ENCODE peak calls at places on chromosomes 7 and 10, in ten cellular contexts. One of them, this sample, is unnamed.
A peak's percentile ranks its signal among the peaks of the same experiment; 100 is the strongest.

GRCh38 chr7:83347836-83348482 is 185.3 kb upstream of the PCLO start:
- DNase-seq in naive thymus-derived CD4-positive, alpha-beta T cell: no peak
- DNase-seq in cardiac muscle cell: peak; percentile 50
- DNase-seq in prostate gland: no peak
- DNase-seq in OCI-LY7: no peak
- DNase-seq in right lobe of liver: no peak
- DNase-seq in Caco-2: peak; percentile 81
- DNase-seq in pancreas: no peak
- DNase-seq in lower lobe of right lung: no peak
- DNase-seq in stomach: no peak
- DNase-seq in this sample: no peak

GRCh38 chr10:132703305-132704007 is 82.5 kb downstream of the NKX6-2 start:
- DNase-seq in naive thymus-derived CD4-positive, alpha-beta T cell: no peak
- DNase-seq in cardiac muscle cell: no peak
- DNase-seq in prostate gland: no peak
- DNase-seq in OCI-LY7: no peak
- DNase-seq in right lobe of liver: peak; percentile 36
- DNase-seq in Caco-2: peak; percentile 19
- DNase-seq in pancreas: peak; percentile 28
- DNase-seq in lower lobe of right lung: peak; percentile 21
- DNase-seq in stomach: no peak
- DNase-seq in this sample: no peak

GRCh38 chr7:130149575-130150139 is 55.5 kb downstream of the TMEM209 start:
- DNase-seq in naive thymus-derived CD4-positive, alpha-beta T cell: no peak
- DNase-seq in cardiac muscle cell: no peak
- DNase-seq in prostate gland: no peak
- DNase-seq in OCI-LY7: peak; percentile 31
- DNase-seq in right lobe of liver: no peak
- DNase-seq in Caco-2: no peak
- DNase-seq in pancreas: peak; percentile 88
- DNase-seq in lower lobe of right lung: no peak
- DNase-seq in stomach: peak; percentile 69
- DNase-seq in this sample: no peak

GRCh38 chr10:23174075-23174973 is 17.8 kb upstream of the PTF1A start:
- DNase-seq in naive thymus-derived CD4-positive, alpha-beta T cell: no peak
- DNase-seq in cardiac muscle cell: no peak
- DNase-seq in prostate gland: no peak
- DNase-seq in OCI-LY7: no peak
- DNase-seq in right lobe of liver: no peak
- DNase-seq in Caco-2: no peak
- DNase-seq in pancreas: peak; percentile 87
- DNase-seq in lower lobe of right lung: no peak
- DNase-seq in stomach: no peak
- DNase-seq in this sample: no peak

GRCh38 chr7:42084263-42084662 is 152.7 kb downstream of the GLI3 start:
- DNase-seq in naive thymus-derived CD4-positive, alpha-beta T cell: no peak
- DNase-seq in cardiac muscle cell: no peak
- DNase-seq in prostate gland: no peak
- DNase-seq in OCI-LY7: no peak
- DNase-seq in right lobe of liver: no peak
- DNase-seq in Caco-2: no peak
- DNase-seq in pancreas: no peak
- DNase-seq in lower lobe of right lung: no peak
- DNase-seq in stomach: no peak
- DNase-seq in this sample: no peak

GRCh38 chr10:45433716-45434469 is 59.9 kb downstream of the ALOX5 start:
- DNase-seq in naive thymus-derived CD4-positive, alpha-beta T cell: no peak
- DNase-seq in cardiac muscle cell: no peak
- DNase-seq in prostate gland: no peak
- DNase-seq in OCI-LY7: no peak
- DNase-seq in right lobe of liver: no peak
- DNase-seq in Caco-2: no peak
- DNase-seq in pancreas: no peak
- DNase-seq in lower lobe of right lung: no peak
- DNase-seq in stomach: no peak
- DNase-seq in this sample: no peak

GRCh38 chr7:30327813-30328212 is 43.4 kb downstream of the ZNRF2 start:
- DNase-seq in naive thymus-derived CD4-positive, alpha-beta T cell: no peak
- DNase-seq in cardiac muscle cell: no peak
- DNase-seq in prostate gland: no peak
- DNase-seq in OCI-LY7: no peak
- DNase-seq in right lobe of liver: no peak
- DNase-seq in Caco-2: no peak
- DNase-seq in pancreas: no peak
- DNase-seq in lower lobe of right lung: no peak
- DNase-seq in stomach: no peak
- DNase-seq in this sample: no peak

GRCh38 chr7:17871815-17872533 is 68.3 kb downstream of the SNX13 start:
- DNase-seq in naive thymus-derived CD4-positive, alpha-beta T cell: no peak
- DNase-seq in cardiac muscle cell: no peak
- DNase-seq in prostate gland: no peak
- DNase-seq in OCI-LY7: no peak
- DNase-seq in right lobe of liver: no peak
- DNase-seq in Caco-2: no peak
- DNase-seq in pancreas: no peak
- DNase-seq in lower lobe of right lung: no peak
- DNase-seq in stomach: no peak
- DNase-seq in this sample: no peak

GRCh38 chr10:112246-112645 is 23.0 kb upstream of the ZMYND11 start:
- DNase-seq in naive thymus-derived CD4-positive, alpha-beta T cell: no peak
- DNase-seq in cardiac muscle cell: no peak
- DNase-seq in prostate gland: no peak
- DNase-seq in OCI-LY7: no peak
- DNase-seq in right lobe of liver: no peak
- DNase-seq in Caco-2: no peak
- DNase-seq in pancreas: no peak
- DNase-seq in lower lobe of right lung: no peak
- DNase-seq in stomach: no peak
- DNase-seq in this sample: no peak

GRCh38 chr10:116732546-116732945 is 9.8 kb downstream of the HSPA12A start:
- DNase-seq in naive thymus-derived CD4-positive, alpha-beta T cell: no peak
- DNase-seq in cardiac muscle cell: no peak
- DNase-seq in prostate gland: no peak
- DNase-seq in OCI-LY7: no peak
- DNase-seq in right lobe of liver: no peak
- DNase-seq in Caco-2: no peak
- DNase-seq in pancreas: no peak
- DNase-seq in lower lobe of right lung: no peak
- DNase-seq in stomach: no peak
- DNase-seq in this sample: no peak

GRCh38 chr10:104445359-104445758 is 91.7 kb downstream of the CFAP58 start:
- DNase-seq in naive thymus-derived CD4-positive, alpha-beta T cell: no peak
- DNase-seq in cardiac muscle cell: no peak
- DNase-seq in prostate gland: no peak
- DNase-seq in OCI-LY7: no peak
- DNase-seq in right lobe of liver: no peak
- DNase-seq in Caco-2: no peak
- DNase-seq in pancreas: no peak
- DNase-seq in lower lobe of right lung: no peak
- DNase-seq in stomach: no peak
- DNase-seq in this sample: no peak

GRCh38 chr10:25465582-25466372 is 291.0 kb downstream of the GPR158 start:
- DNase-seq in naive thymus-derived CD4-positive, alpha-beta T cell: no peak
- DNase-seq in cardiac muscle cell: no peak
- DNase-seq in prostate gland: no peak
- DNase-seq in OCI-LY7: no peak
- DNase-seq in right lobe of liver: no peak
- DNase-seq in Caco-2: no peak
- DNase-seq in pancreas: no peak
- DNase-seq in lower lobe of right lung: no peak
- DNase-seq in stomach: no peak
- DNase-seq in this sample: no peak

GRCh38 chr10:110430369-110431273 is 67.1 kb upstream of the DUSP5 start:
- DNase-seq in naive thymus-derived CD4-positive, alpha-beta T cell: no peak
- DNase-seq in cardiac muscle cell: no peak
- DNase-seq in prostate gland: no peak
- DNase-seq in OCI-LY7: no peak
- DNase-seq in right lobe of liver: no peak
- DNase-seq in Caco-2: peak; percentile 13
- DNase-seq in pancreas: no peak
- DNase-seq in lower lobe of right lung: no peak
- DNase-seq in stomach: peak; percentile 68
- DNase-seq in this sample: no peak

GRCh38 chr7:30998180-30998579 is 34.4 kb downstream of the GHRHR start:
- DNase-seq in naive thymus-derived CD4-positive, alpha-beta T cell: no peak
- DNase-seq in cardiac muscle cell: no peak
- DNase-seq in prostate gland: no peak
- DNase-seq in OCI-LY7: no peak
- DNase-seq in right lobe of liver: no peak
- DNase-seq in Caco-2: no peak
- DNase-seq in pancreas: no peak
- DNase-seq in lower lobe of right lung: no peak
- DNase-seq in stomach: no peak
- DNase-seq in this sample: no peak

GRCh38 chr10:42980553-42981357 is 96.1 kb upstream of the RET start:
- DNase-seq in naive thymus-derived CD4-positive, alpha-beta T cell: no peak
- DNase-seq in cardiac muscle cell: no peak
- DNase-seq in prostate gland: no peak
- DNase-seq in OCI-LY7: no peak
- DNase-seq in right lobe of liver: no peak
- DNase-seq in Caco-2: peak; percentile 35
- DNase-seq in pancreas: peak; percentile 25
- DNase-seq in lower lobe of right lung: no peak
- DNase-seq in stomach: peak; percentile 19
- DNase-seq in this sample: no peak

GRCh38 chr7:99562832-99563231 is 4.4 kb downstream of the ZNF655 start:
- DNase-seq in naive thymus-derived CD4-positive, alpha-beta T cell: no peak
- DNase-seq in cardiac muscle cell: no peak
- DNase-seq in prostate gland: no peak
- DNase-seq in OCI-LY7: no peak
- DNase-seq in right lobe of liver: no peak
- DNase-seq in Caco-2: peak; percentile 78
- DNase-seq in pancreas: no peak
- DNase-seq in lower lobe of right lung: no peak
- DNase-seq in stomach: no peak
- DNase-seq in this sample: peak; percentile 51

GRCh38 chr10:34313353-34313752 is 501.7 kb downstream of the PARD3 start:
- DNase-seq in naive thymus-derived CD4-positive, alpha-beta T cell: no peak
- DNase-seq in cardiac muscle cell: no peak
- DNase-seq in prostate gland: no peak
- DNase-seq in OCI-LY7: no peak
- DNase-seq in right lobe of liver: no peak
- DNase-seq in Caco-2: no peak
- DNase-seq in pancreas: no peak
- DNase-seq in lower lobe of right lung: no peak
- DNase-seq in stomach: no peak
- DNase-seq in this sample: no peak

GRCh38 chr7:93331706-93332105 is 99.5 kb downstream of the VPS50 start:
- DNase-seq in naive thymus-derived CD4-positive, alpha-beta T cell: no peak
- DNase-seq in cardiac muscle cell: no peak
- DNase-seq in prostate gland: no peak
- DNase-seq in OCI-LY7: no peak
- DNase-seq in right lobe of liver: no peak
- DNase-seq in Caco-2: no peak
- DNase-seq in pancreas: no peak
- DNase-seq in lower lobe of right lung: no peak
- DNase-seq in stomach: no peak
- DNase-seq in this sample: no peak

DNA sequence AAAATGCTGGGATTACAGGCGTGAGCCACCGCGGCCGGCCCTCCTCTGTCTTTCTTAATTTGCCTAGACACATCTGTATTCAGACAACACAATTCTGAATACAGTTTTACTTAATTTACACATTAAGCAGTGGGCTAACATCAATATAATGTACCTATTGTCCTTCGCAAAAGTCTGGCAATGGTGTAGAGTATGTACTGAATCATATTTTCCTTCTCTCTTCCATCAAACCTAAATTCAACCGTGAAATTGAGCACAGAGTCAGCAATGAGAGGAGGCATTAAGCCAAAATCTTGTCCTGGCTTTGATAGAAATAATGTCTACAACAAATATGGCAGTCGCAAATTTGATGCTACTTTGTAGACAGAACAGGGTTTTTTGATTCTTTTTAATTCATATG is 30.4 kb downstream of the FZD9 start:
- DNase-seq in naive thymus-derived CD4-positive, alpha-beta T cell: no peak
- DNase-seq in cardiac muscle cell: no peak
- DNase-seq in prostate gland: no peak
- DNase-seq in OCI-LY7: no peak
- DNase-seq in right lobe of liver: no peak
- DNase-seq in Caco-2: no peak
- DNase-seq in pancreas: no peak
- DNase-seq in lower lobe of right lung: no peak
- DNase-seq in stomach: no peak
- DNase-seq in this sample: no peak
- H3K36me3 ChIP-seq in naive thymus-derived CD4-positive, alpha-beta T cell: peaks cover 50% of the 10 kb centered on the region
- H3K36me3 ChIP-seq in cardiac muscle cell: peaks cover 88% of the 10 kb centered on the region
- H3K36me3 ChIP-seq in prostate gland: peaks cover 2% of the 10 kb centered on the region
- H3K36me3 ChIP-seq in OCI-LY7: peaks cover 100% of the 10 kb centered on the region
- H3K36me3 ChIP-seq in right lobe of liver: peaks cover 2% of the 10 kb centered on the region
- H3K36me3 ChIP-seq in Caco-2: peaks cover 5% of the 10 kb centered on the region
- H3K36me3 ChIP-seq in pancreas: no peaks in the 10 kb centered on the region
- H3K36me3 ChIP-seq in lower lobe of right lung: peaks cover 100% of the 10 kb centered on the region
- H3K36me3 ChIP-seq in stomach: peaks cover 100% of the 10 kb centered on the region
- H3K36me3 ChIP-seq in this sample: peaks cover 62% of the 10 kb centered on the region

GRCh38 chr10:74151879-74152722 is 1.1 kb downstream of the ADK start:
- DNase-seq in naive thymus-derived CD4-positive, alpha-beta T cell: no peak
- DNase-seq in cardiac muscle cell: peak; percentile 9
- DNase-seq in prostate gland: no peak
- DNase-seq in OCI-LY7: no peak
- DNase-seq in right lobe of liver: no peak
- DNase-seq in Caco-2: no peak
- DNase-seq in pancreas: no peak
- DNase-seq in lower lobe of right lung: no peak
- DNase-seq in stomach: no peak
- DNase-seq in this sample: no peak
- H3K4me1 ChIP-seq in naive thymus-derived CD4-positive, alpha-beta T cell: peaks cover 23% of the 10 kb centered on the region
- H3K4me1 ChIP-seq in cardiac muscle cell: peaks cover 36% of the 10 kb centered on the region
- H3K4me1 ChIP-seq in prostate gland: peaks cover 2% of the 10 kb centered on the region
- H3K4me1 ChIP-seq in OCI-LY7: peaks cover 35% of the 10 kb centered on the region
- H3K4me1 ChIP-seq in right lobe of liver: no peaks in the 10 kb centered on the region
- H3K4me1 ChIP-seq in Caco-2: peaks cover 14% of the 10 kb centered on the region
- H3K4me1 ChIP-seq in pancreas: peaks cover 22% of the 10 kb centered on the region
- H3K4me1 ChIP-seq in lower lobe of right lung: peaks cover 48% of the 10 kb centered on the region
- H3K4me1 ChIP-seq in stomach: peaks cover 20% of the 10 kb centered on the region
- H3K4me1 ChIP-seq in this sample: peaks cover 35% of the 10 kb centered on the region

DNA sequence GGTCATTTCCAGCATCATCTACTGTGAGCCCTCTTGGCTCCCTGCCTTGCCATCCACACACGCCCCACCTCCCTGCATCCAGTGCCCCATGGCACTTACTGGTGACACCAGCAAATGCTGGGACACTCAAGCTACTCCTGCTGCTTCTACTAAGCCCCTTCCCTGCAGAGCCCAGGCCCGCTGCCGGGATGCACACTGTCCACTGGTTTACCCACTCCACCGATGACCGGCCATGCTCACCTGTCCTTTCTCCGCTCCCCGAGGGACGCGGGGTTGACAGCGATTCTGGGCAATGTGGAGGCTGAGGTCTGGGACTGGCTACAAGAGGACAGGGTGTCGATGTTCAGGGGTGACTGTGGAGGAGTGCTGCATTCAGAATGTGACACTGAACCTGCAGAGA is 110.2 kb downstream of the DLG5 start:
- DNase-seq in naive thymus-derived CD4-positive, alpha-beta T cell: no peak
- DNase-seq in cardiac muscle cell: no peak
- DNase-seq in prostate gland: no peak
- DNase-seq in OCI-LY7: no peak
- DNase-seq in right lobe of liver: no peak
- DNase-seq in Caco-2: no peak
- DNase-seq in pancreas: no peak
- DNase-seq in lower lobe of right lung: peak; percentile 45
- DNase-seq in stomach: no peak
- DNase-seq in this sample: no peak
- H3K36me3 ChIP-seq in naive thymus-derived CD4-positive, alpha-beta T cell: no peaks in the 10 kb centered on the region
- H3K36me3 ChIP-seq in cardiac muscle cell: peaks cover 52% of the 10 kb centered on the region
- H3K36me3 ChIP-seq in prostate gland: peaks cover 22% of the 10 kb centered on the region
- H3K36me3 ChIP-seq in OCI-LY7: no peaks in the 10 kb centered on the region
- H3K36me3 ChIP-seq in right lobe of liver: no peaks in the 10 kb centered on the region
- H3K36me3 ChIP-seq in Caco-2: peaks cover 8% of the 10 kb centered on the region
- H3K36me3 ChIP-seq in pancreas: peaks cover 4% of the 10 kb centered on the region
- H3K36me3 ChIP-seq in lower lobe of right lung: peaks cover 95% of the 10 kb centered on the region
- H3K36me3 ChIP-seq in stomach: peaks cover 100% of the 10 kb centered on the region
- H3K36me3 ChIP-seq in this sample: no peaks in the 10 kb centered on the region

GRCh38 chr10:71710519-71710918 is 9.1 kb downstream of the C10orf105 start:
- DNase-seq in naive thymus-derived CD4-positive, alpha-beta T cell: no peak
- DNase-seq in cardiac muscle cell: no peak
- DNase-seq in prostate gland: no peak
- DNase-seq in OCI-LY7: no peak
- DNase-seq in right lobe of liver: no peak
- DNase-seq in Caco-2: no peak
- DNase-seq in pancreas: no peak
- DNase-seq in lower lobe of right lung: no peak
- DNase-seq in stomach: no peak
- DNase-seq in this sample: no peak
- H3K4me1 ChIP-seq in naive thymus-derived CD4-positive, alpha-beta T cell: peaks cover 49% of the 10 kb centered on the region
- H3K4me1 ChIP-seq in cardiac muscle cell: peaks cover 4% of the 10 kb centered on the region
- H3K4me1 ChIP-seq in prostate gland: peaks cover 10% of the 10 kb centered on the region
- H3K4me1 ChIP-seq in OCI-LY7: peaks cover 27% of the 10 kb centered on the region
- H3K4me1 ChIP-seq in right lobe of liver: no peaks in the 10 kb centered on the region
- H3K4me1 ChIP-seq in Caco-2: peaks cover 10% of the 10 kb centered on the region
- H3K4me1 ChIP-seq in pancreas: peaks cover 11% of the 10 kb centered on the region
- H3K4me1 ChIP-seq in lower lobe of right lung: peaks cover 45% of the 10 kb centered on the region
- H3K4me1 ChIP-seq in stomach: peaks cover 37% of the 10 kb centered on the region
- H3K4me1 ChIP-seq in this sample: peaks cover 49% of the 10 kb centered on the region